ENCODE peak calls at places on chromosomes 16 and 17, in six cellular contexts. N is amygdala; M is NB4; U is hypothalamus; J is naive thymus-derived CD8-positive, alpha-beta T cell; V is NCI-H1417. E is an unnamed sample.

GRCh38 chr16:73065617-73066313 is 17.8 kb upstream of the ZFHX3 start:
- DNase-seq in J (no peak), U (no peak), V (no peak), N (no peak), M (no peak), E (no peak)

GRCh38 chr17:57292086-57292485 is 35.8 kb downstream of the MSI2 start:
- DNase-seq in U (no peak), J (no peak), V (no peak), M (no peak), N (no peak), E (no peak)

GRCh38 chr16:5215911-5216310 is 118.3 kb upstream of the EEF2KMT start:
- DNase-seq in V (no peak), M (no peak), J (no peak), U (no peak), N (no peak), E (no peak)

GRCh38 chr17:61444075-61444474 is 8.1 kb upstream of the TBX4 start:
- DNase-seq in U (no peak), J (no peak), V (no peak), M (no peak), N (no peak), E (no peak)

GRCh38 chr16:58885528-58886170 is 151.5 kb upstream of the GOT2 start:
- DNase-seq in N (no peak), U (no peak), J (no peak), V (no peak), M (peak; percentile 28), E (no peak)

GRCh38 chr17:28796062-28796461 is 46.5 kb downstream of the FAM222B start:
- DNase-seq in J (no peak), V (peak; percentile 57), M (no peak), U (no peak), N (no peak), E (no peak)

GRCh38 chr17:32487460-32488176 is 825 bp downstream of the CDK5R1 start:
- DNase-seq in N (no peak), U (no peak), M (no peak), V (peak; percentile 78), J (peak; percentile 54), E (peak; percentile 7)

GRCh38 chr17:32298298-32298697 is 32.7 kb downstream of the RHBDL3 start:
- DNase-seq in M (no peak), U (no peak), N (no peak), V (no peak), J (no peak), E (no peak)

GRCh38 chr16:2428051-2428786 is 1.0 kb upstream of the CCNF start:
- DNase-seq in N (no peak), V (peak; percentile 81), U (no peak), M (peak; percentile 47), J (no peak), E (no peak)

GRCh38 chr17:77822302-77823030 is 136.0 kb upstream of the TNRC6C start:
- DNase-seq in N (no peak), U (no peak), J (no peak), M (no peak), V (no peak), E (no peak)

GRCh38 chr17:66679631-66680517 is 155.0 kb upstream of the CACNG5 start:
- DNase-seq in J (no peak), M (no peak), U (no peak), V (no peak), N (no peak), E (no peak)

GRCh38 chr16:82481455-82481854 is 145.3 kb upstream of the CDH13 start:
- DNase-seq in N (no peak), J (no peak), U (no peak), M (no peak), V (no peak), E (no peak)

GRCh38 chr16:80318107-80318506 is 222.7 kb upstream of the DYNLRB2 start:
- DNase-seq in U (no peak), J (no peak), M (no peak), V (no peak), N (no peak), E (no peak)

E was measured in LNCaP clone FGC.